ENCODE peak calls at places on chromosomes 12 and 14, in four cellular contexts. U is WTC11, Q is pulmonary artery endothelial cell, G is RPMI8226. W is an unnamed sample.

GRCh38 chr12:1845427-1845826 is 25.1 kb downstream of the LRTM2 start:
- DNase-seq in G (no peak), Q (no peak), U (no peak), W (no peak)

GRCh38 chr14:102220031-102220430 is 80.3 kb downstream of the WDR20 start:
- DNase-seq in G (no peak), U (no peak), Q (no peak), W (no peak)

GRCh38 chr14:35159742-35160409 is 37.5 kb downstream of the PRORP start:
- DNase-seq in U (no peak), G (no peak), Q (peak), W (no peak)

GRCh38 chr12:119158004-119158776 is 20.5 kb upstream of the HSPB8 start:
- DNase-seq in U (no peak), Q (no peak), G (no peak), W (no peak)

GRCh38 chr14:90522585-90523191 is 125.9 kb downstream of the CALM1 start:
- DNase-seq in U (no peak), Q (no peak), G (peak), W (no peak)

GRCh38 chr14:38143651-38144505 is 63.8 kb upstream of the SSTR1 start:
- DNase-seq in U (no peak), Q (peak), G (no peak), W (peak)

GRCh38 chr14:58738189-58738836 is 100.6 kb downstream of the DACT1 start:
- DNase-seq in Q (no peak), U (no peak), G (no peak), W (no peak)

GRCh38 chr14:21072102-21072501 is 2.0 kb downstream of the ARHGEF40 start:
- DNase-seq in U (no peak), Q (no peak), G (no peak), W (no peak)

GRCh38 chr14:103281496-103282231 is 52.4 kb upstream of the EIF5 start:
- DNase-seq in Q (peak), U (peak), G (no peak), W (peak)

GRCh38 chr12:93200291-93200917 is 177.3 kb upstream of the NUDT4 start:
- DNase-seq in U (no peak), G (no peak), Q (no peak), W (no peak)

GRCh38 chr12:96314723-96315122 is 85.5 kb downstream of the CDK17 start:
- DNase-seq in G (no peak), U (no peak), Q (no peak), W (no peak)

GRCh38 chr12:18955594-18955993 is 173.9 kb upstream of the PLEKHA5 start:
- DNase-seq in U (no peak), G (no peak), Q (no peak), W (no peak)

GRCh38 chr12:59689776-59690175 is 93.9 kb downstream of the SLC16A7 start:
- DNase-seq in G (no peak), Q (no peak), U (no peak), W (no peak)

GRCh38 chr12:127588224-127588623 is 678.7 kb upstream of the TMEM132C start:
- DNase-seq in U (no peak), G (no peak), Q (peak), W (peak)

GRCh38 chr12:541676-542289 is 82.0 kb downstream of the B4GALNT3 start:
- DNase-seq in U (no peak), Q (no peak), G (no peak), W (peak)

GRCh38 chr12:32390572-32391219 is 8.7 kb upstream of the FGD4 start:
- DNase-seq in Q (no peak), G (no peak), U (peak), W (no peak)

GRCh38 chr14:35818346-35819115 is 7.6 kb upstream of the BRMS1L start:
- DNase-seq in U (no peak), G (peak), Q (no peak), W (no peak)

GRCh38 chr14:90625445-90625844 is 190.8 kb downstream of the TTC7B start:
- DNase-seq in G (no peak), U (no peak), Q (no peak), W (no peak)

GRCh38 chr12:11949738-11950403 is 120.9 kb upstream of the BCL2L14 start:
- DNase-seq in G (peak), U (no peak), Q (no peak), W (no peak)

GRCh38 chr14:68143341-68143807 is 323.8 kb downstream of the RAD51B start:
- DNase-seq in Q (no peak), G (peak), U (no peak), W (no peak)

GRCh38 chr14:39456702-39457250 is 24.5 kb upstream of the FBXO33 start:
- DNase-seq in Q (no peak), U (no peak), G (no peak), W (no peak)

GRCh38 chr14:51283402-51283825 is 43.4 kb downstream of the TMX1 start:
- DNase-seq in U (no peak), Q (peak), G (peak), W (peak)

GRCh38 chr12:92145481-92145730 is 240 bp downstream of the BTG1 start:
- DNase-seq in G (no peak), Q (no peak), U (no peak), W (no peak)

GRCh38 chr12:131860472-131861260 is 32.5 kb downstream of the MMP17 start:
- DNase-seq in Q (no peak), G (peak), U (peak), W (peak)

GRCh38 chr12:27762757-27763156 is 17.3 kb upstream of the KLHL42 start:
- DNase-seq in G (no peak), Q (no peak), U (no peak), W (no peak)

GRCh38 chr12:50707396-50707795 is 56.5 kb upstream of the ATF1 start:
- DNase-seq in Q (no peak), U (no peak), G (no peak), W (no peak)

GRCh38 chr12:74415633-74416032 is 122.0 kb upstream of the ATXN7L3B start:
- DNase-seq in Q (no peak), G (peak), U (no peak), W (peak)